ENCODE peak calls at places on chromosomes 11 and 22, in six cellular contexts. One of them, this sample, is unnamed.

GRCh38 chr22:44525872-44526271 is 27.8 kb upstream of the RTL6 start:
- DNase-seq in OCI-LY7: no peak
- DNase-seq in H9: no peak
- DNase-seq in PC-3: no peak
- DNase-seq in hepatocyte: no peak
- DNase-seq in IMR-90: peak
- DNase-seq in this sample: no peak

GRCh38 chr11:84261707-84262106 is 975.5 kb upstream of the CCDC90B start:
- DNase-seq in OCI-LY7: no peak
- DNase-seq in H9: peak
- DNase-seq in PC-3: no peak
- DNase-seq in hepatocyte: peak
- DNase-seq in IMR-90: no peak
- DNase-seq in this sample: no peak

GRCh38 chr11:8777907-8778767 is 95.5 kb downstream of the RPL27A start:
- DNase-seq in OCI-LY7: peak
- DNase-seq in H9: no peak
- DNase-seq in PC-3: no peak
- DNase-seq in hepatocyte: peak
- DNase-seq in IMR-90: peak
- DNase-seq in this sample: peak

GRCh38 chr11:133992121-133992520 is 35.4 kb upstream of the IGSF9B start:
- DNase-seq in OCI-LY7: no peak
- DNase-seq in H9: no peak
- DNase-seq in PC-3: no peak
- DNase-seq in hepatocyte: no peak
- DNase-seq in IMR-90: no peak
- DNase-seq in this sample: no peak

GRCh38 chr22:37121887-37122591 is 12.5 kb upstream of the TMPRSS6 start:
- DNase-seq in OCI-LY7: peak
- DNase-seq in H9: peak
- DNase-seq in PC-3: peak
- DNase-seq in hepatocyte: peak
- DNase-seq in IMR-90: peak
- DNase-seq in this sample: peak

GRCh38 chr11:5737672-5738071 is 1.4 kb downstream of the OR56B1 start:
- DNase-seq in OCI-LY7: no peak
- DNase-seq in H9: no peak
- DNase-seq in PC-3: no peak
- DNase-seq in hepatocyte: no peak
- DNase-seq in IMR-90: no peak
- DNase-seq in this sample: peak

GRCh38 chr11:117986981-117987495 is 844 bp downstream of the IL10RA start:
- DNase-seq in OCI-LY7: peak
- DNase-seq in H9: no peak
- DNase-seq in PC-3: peak
- DNase-seq in hepatocyte: no peak
- DNase-seq in IMR-90: no peak
- DNase-seq in this sample: peak

GRCh38 chr11:14636119-14636518 is 7.5 kb upstream of the PDE3B start:
- DNase-seq in OCI-LY7: no peak
- DNase-seq in H9: no peak
- DNase-seq in PC-3: no peak
- DNase-seq in hepatocyte: no peak
- DNase-seq in IMR-90: no peak
- DNase-seq in this sample: no peak

GRCh38 chr11:70073188-70073817 is 4.8 kb upstream of the ANO1 start:
- DNase-seq in OCI-LY7: no peak
- DNase-seq in H9: peak
- DNase-seq in PC-3: no peak
- DNase-seq in hepatocyte: no peak
- DNase-seq in IMR-90: peak
- DNase-seq in this sample: peak

GRCh38 chr11:86692317-86692716 is 19.9 kb upstream of the ME3 start:
- DNase-seq in OCI-LY7: no peak
- DNase-seq in H9: no peak
- DNase-seq in PC-3: peak
- DNase-seq in hepatocyte: no peak
- DNase-seq in IMR-90: peak
- DNase-seq in this sample: peak

GRCh38 chr11:128921790-128922189 is 20.9 kb downstream of the TP53AIP1 start:
- DNase-seq in OCI-LY7: no peak
- DNase-seq in H9: no peak
- DNase-seq in PC-3: no peak
- DNase-seq in hepatocyte: no peak
- DNase-seq in IMR-90: no peak
- DNase-seq in this sample: no peak

GRCh38 chr11:65430406-65431217 is 8.0 kb downstream of the NEAT1 start:
- DNase-seq in OCI-LY7: peak
- DNase-seq in H9: no peak
- DNase-seq in PC-3: peak
- DNase-seq in hepatocyte: peak
- DNase-seq in IMR-90: peak
- DNase-seq in this sample: peak

GRCh38 chr22:37843746-37844089 is 416 bp downstream of the ANKRD54 start:
- DNase-seq in OCI-LY7: peak
- DNase-seq in H9: no peak
- DNase-seq in PC-3: peak
- DNase-seq in hepatocyte: peak
- DNase-seq in IMR-90: peak
- DNase-seq in this sample: peak

GRCh38 chr11:20253796-20254195 is 93.5 kb upstream of the DBX1 start:
- DNase-seq in OCI-LY7: no peak
- DNase-seq in H9: no peak
- DNase-seq in PC-3: no peak
- DNase-seq in hepatocyte: no peak
- DNase-seq in IMR-90: no peak
- DNase-seq in this sample: no peak

GRCh38 chr11:12224537-12224893 is 114.1 kb downstream of the MICAL2 start:
- DNase-seq in OCI-LY7: no peak
- DNase-seq in H9: no peak
- DNase-seq in PC-3: peak
- DNase-seq in hepatocyte: no peak
- DNase-seq in IMR-90: peak
- DNase-seq in this sample: no peak

GRCh38 chr22:41996826-41997225 is 1.8 kb upstream of the WBP2NL start:
- DNase-seq in OCI-LY7: no peak
- DNase-seq in H9: no peak
- DNase-seq in PC-3: no peak
- DNase-seq in hepatocyte: no peak
- DNase-seq in IMR-90: no peak
- DNase-seq in this sample: no peak

GRCh38 chr22:17911312-17911705 is 113.1 kb downstream of the MICAL3 start:
- DNase-seq in OCI-LY7: no peak
- DNase-seq in H9: no peak
- DNase-seq in PC-3: no peak
- DNase-seq in hepatocyte: no peak
- DNase-seq in IMR-90: no peak
- DNase-seq in this sample: no peak

GRCh38 chr22:48098243-48098935 is 1335.9 kb downstream of the TBC1D22A start:
- DNase-seq in OCI-LY7: peak
- DNase-seq in H9: no peak
- DNase-seq in PC-3: no peak
- DNase-seq in hepatocyte: no peak
- DNase-seq in IMR-90: no peak
- DNase-seq in this sample: no peak

GRCh38 chr11:91926967-91927366 is 297.7 kb upstream of the FAT3 start:
- DNase-seq in OCI-LY7: no peak
- DNase-seq in H9: no peak
- DNase-seq in PC-3: no peak
- DNase-seq in hepatocyte: no peak
- DNase-seq in IMR-90: no peak
- DNase-seq in this sample: no peak

GRCh38 chr11:131441398-131441797 is 71.0 kb downstream of the NTM start:
- DNase-seq in OCI-LY7: no peak
- DNase-seq in H9: no peak
- DNase-seq in PC-3: no peak
- DNase-seq in hepatocyte: no peak
- DNase-seq in IMR-90: no peak
- DNase-seq in this sample: no peak

GRCh38 chr11:68127791-68128681 is 6.8 kb upstream of the CHKA start:
- DNase-seq in OCI-LY7: no peak
- DNase-seq in H9: peak
- DNase-seq in PC-3: peak
- DNase-seq in hepatocyte: peak
- DNase-seq in IMR-90: peak
- DNase-seq in this sample: peak

GRCh38 chr11:76614471-76615183 is 55.9 kb downstream of the LRRC32 start:
- DNase-seq in OCI-LY7: no peak
- DNase-seq in H9: no peak
- DNase-seq in PC-3: no peak
- DNase-seq in hepatocyte: no peak
- DNase-seq in IMR-90: no peak
- DNase-seq in this sample: peak

GRCh38 chr11:76612226-76612625 is 58.3 kb downstream of the LRRC32 start:
- DNase-seq in OCI-LY7: no peak
- DNase-seq in H9: no peak
- DNase-seq in PC-3: no peak
- DNase-seq in hepatocyte: no peak
- DNase-seq in IMR-90: no peak
- DNase-seq in this sample: no peak

GRCh38 chr11:76615950-76616349 is 54.6 kb downstream of the LRRC32 start:
- DNase-seq in OCI-LY7: no peak
- DNase-seq in H9: peak
- DNase-seq in PC-3: no peak
- DNase-seq in hepatocyte: no peak
- DNase-seq in IMR-90: peak
- DNase-seq in this sample: peak

GRCh38 chr11:76610871-76611475 is 59.6 kb downstream of the LRRC32 start:
- DNase-seq in OCI-LY7: no peak
- DNase-seq in H9: no peak
- DNase-seq in PC-3: no peak
- DNase-seq in hepatocyte: no peak
- DNase-seq in IMR-90: no peak
- DNase-seq in this sample: no peak

DNA sequence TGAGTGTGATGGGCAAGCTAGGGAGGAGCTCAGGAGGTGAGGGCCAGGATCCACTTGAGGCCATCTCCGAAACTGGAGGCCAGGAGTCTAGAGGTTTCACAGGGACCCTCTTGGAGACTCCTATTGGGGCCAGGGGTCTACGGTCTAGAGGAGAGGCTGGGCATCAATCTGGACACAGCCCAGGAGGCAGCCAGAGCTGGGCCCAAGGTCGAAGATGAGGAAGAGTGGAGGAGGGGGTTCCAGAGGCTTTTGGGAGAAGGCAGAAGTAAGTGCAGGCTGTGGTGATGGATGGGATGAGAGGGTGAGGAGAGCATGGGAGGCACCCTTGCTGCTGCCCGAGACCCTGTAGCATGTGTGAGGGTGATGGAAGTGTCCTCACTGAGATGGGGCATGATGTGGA is 56.6 kb downstream of the LRRC32 start:
- DNase-seq in OCI-LY7: no peak
- DNase-seq in H9: peak
- DNase-seq in PC-3: no peak
- DNase-seq in hepatocyte: no peak
- DNase-seq in IMR-90: no peak
- DNase-seq in this sample: no peak
- H2AFZ ChIP-seq in OCI-LY7: no peak
- H2AFZ ChIP-seq in H9: no peak
- H2AFZ ChIP-seq in PC-3: no peak
- H2AFZ ChIP-seq in hepatocyte: no peak
- H2AFZ ChIP-seq in IMR-90: no peak
- H2AFZ ChIP-seq in this sample: no peak

DNA sequence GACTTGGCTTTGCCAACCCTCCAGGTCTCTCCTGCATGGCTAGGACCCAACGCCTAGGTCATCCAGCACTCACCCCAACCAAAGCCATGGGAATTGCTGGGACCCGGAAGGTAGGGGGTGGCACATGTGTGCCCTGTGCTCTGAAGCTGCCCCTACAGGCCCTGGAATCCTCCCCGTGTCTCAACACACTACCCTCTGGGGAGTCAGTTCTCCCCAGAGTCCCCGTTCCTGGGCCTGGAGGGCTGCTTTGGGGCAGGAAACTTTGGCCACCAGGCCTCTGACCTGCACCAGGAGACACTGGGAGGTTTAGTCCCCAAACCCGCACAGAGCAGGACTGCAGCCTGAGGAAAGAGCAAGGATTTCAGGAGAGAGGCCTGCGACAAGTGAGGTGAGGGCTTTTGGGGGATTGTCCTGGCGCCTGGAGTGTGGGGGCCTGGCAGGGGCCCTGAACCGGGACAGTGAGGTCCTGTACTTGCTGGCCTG is 495 bp upstream of the IFITM1 start:
- DNase-seq in OCI-LY7: no peak
- DNase-seq in H9: no peak
- DNase-seq in PC-3: no peak
- DNase-seq in hepatocyte: no peak
- DNase-seq in IMR-90: no peak
- DNase-seq in this sample: peak
- H2AFZ ChIP-seq in OCI-LY7: peak
- H2AFZ ChIP-seq in H9: no peak
- H2AFZ ChIP-seq in PC-3: no peak
- H2AFZ ChIP-seq in hepatocyte: no peak
- H2AFZ ChIP-seq in IMR-90: peak
- H2AFZ ChIP-seq in this sample: peak

DNA sequence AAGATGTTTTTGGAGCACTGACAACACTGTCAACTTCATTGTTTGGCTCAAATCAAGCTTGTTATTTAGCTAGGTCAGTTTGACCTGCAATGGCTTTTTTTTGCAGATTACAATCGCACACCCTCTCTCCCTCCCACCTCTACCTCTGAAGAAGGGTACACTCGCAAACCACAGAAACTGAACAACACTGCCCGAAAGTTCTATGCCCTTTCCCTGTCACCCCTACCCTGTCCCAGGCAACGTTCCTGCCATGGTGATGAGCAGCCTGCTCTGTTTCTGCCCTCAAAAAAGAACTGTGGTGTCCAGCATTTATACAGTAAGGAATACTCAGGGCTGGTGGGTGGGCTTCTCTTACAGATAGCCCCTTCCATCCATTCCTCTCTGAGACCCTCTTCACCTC is 33.7 kb downstream of the SC5D start:
- DNase-seq in OCI-LY7: no peak
- DNase-seq in H9: no peak
- DNase-seq in PC-3: no peak
- DNase-seq in hepatocyte: no peak
- DNase-seq in IMR-90: no peak
- DNase-seq in this sample: no peak
- H2AFZ ChIP-seq in OCI-LY7: peak
- H2AFZ ChIP-seq in H9: no peak
- H2AFZ ChIP-seq in PC-3: no peak
- H2AFZ ChIP-seq in hepatocyte: no peak
- H2AFZ ChIP-seq in IMR-90: no peak
- H2AFZ ChIP-seq in this sample: no peak

DNA sequence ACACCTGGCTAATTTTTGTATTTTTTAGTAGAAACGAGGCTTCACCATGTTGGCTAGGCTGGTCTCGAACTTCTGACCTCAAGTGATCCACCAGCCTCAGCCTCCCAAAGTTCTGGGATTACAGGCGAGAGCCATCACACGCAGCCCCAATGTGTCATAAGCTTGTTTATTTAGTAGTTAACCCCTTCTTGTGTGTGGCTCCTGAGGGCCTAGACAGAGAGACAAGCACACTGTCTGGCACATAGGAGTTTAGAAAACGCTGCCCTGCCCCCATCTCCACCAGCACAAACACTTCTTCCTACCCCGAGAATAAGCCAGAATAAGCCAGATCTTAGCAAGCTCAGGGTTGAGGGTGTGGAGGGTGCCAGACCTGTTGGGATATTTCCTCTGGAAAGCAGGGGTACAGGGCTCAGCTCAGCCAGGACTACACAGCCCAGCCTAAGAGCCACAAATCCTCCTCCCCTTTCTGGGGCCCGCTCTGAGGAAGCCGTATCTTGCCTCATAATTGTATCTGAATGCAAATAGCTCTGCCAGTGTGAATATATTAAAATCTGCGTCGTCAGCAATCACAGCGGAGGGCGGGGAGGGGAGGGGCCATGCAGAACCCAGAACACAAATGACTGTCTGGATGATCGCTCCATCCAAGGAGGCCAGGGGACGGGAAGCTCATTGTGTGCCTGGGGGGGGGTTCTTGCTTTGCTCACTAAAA is 247.3 kb downstream of the MN1 start:
- DNase-seq in OCI-LY7: no peak
- DNase-seq in H9: no peak
- DNase-seq in PC-3: peak
- DNase-seq in hepatocyte: peak
- DNase-seq in IMR-90: peak
- DNase-seq in this sample: peak
- H2AFZ ChIP-seq in OCI-LY7: no peak
- H2AFZ ChIP-seq in H9: no peak
- H2AFZ ChIP-seq in PC-3: no peak
- H2AFZ ChIP-seq in hepatocyte: no peak
- H2AFZ ChIP-seq in IMR-90: no peak
- H2AFZ ChIP-seq in this sample: peak